ENCODE peak calls at places on chromosomes 1 and 21, in four cellular contexts. One of them, this sample, is unnamed.

GRCh38 chr1:17772580-17773215 is 17.6 kb downstream of the ACTL8 start:
- DNase-seq in endothelial cell of umbilical vein: no peak
- DNase-seq in GM23248: no peak
- DNase-seq in hepatocyte: no peak
- DNase-seq in this sample: peak

GRCh38 chr1:58997637-58998036 is 213.8 kb upstream of the JUN start:
- DNase-seq in GM23248: peak
- DNase-seq in hepatocyte: no peak
- DNase-seq in endothelial cell of umbilical vein: no peak
- DNase-seq in this sample: no peak

GRCh38 chr1:29623501-29623900 is 387.2 kb downstream of the PTPRU start:
- DNase-seq in endothelial cell of umbilical vein: no peak
- DNase-seq in hepatocyte: no peak
- DNase-seq in GM23248: no peak
- DNase-seq in this sample: no peak

GRCh38 chr1:2127181-2128145 is 67.1 kb downstream of the FAAP20 start:
- DNase-seq in hepatocyte: no peak
- DNase-seq in GM23248: no peak
- DNase-seq in endothelial cell of umbilical vein: no peak
- DNase-seq in this sample: no peak

GRCh38 chr1:183032122-183032921 is 9.1 kb downstream of the LAMC1 start:
- DNase-seq in GM23248: no peak
- DNase-seq in hepatocyte: no peak
- DNase-seq in endothelial cell of umbilical vein: peak
- DNase-seq in this sample: no peak

GRCh38 chr1:45243476-45244343 is 37.3 kb upstream of the ZSWIM5 start:
- DNase-seq in GM23248: peak
- DNase-seq in hepatocyte: no peak
- DNase-seq in endothelial cell of umbilical vein: no peak
- DNase-seq in this sample: no peak

GRCh38 chr1:19949016-19949415 is 25.6 kb upstream of the PLA2G2E start:
- DNase-seq in hepatocyte: no peak
- DNase-seq in endothelial cell of umbilical vein: peak
- DNase-seq in GM23248: peak
- DNase-seq in this sample: no peak

GRCh38 chr1:153617677-153618076 is 1.6 kb upstream of the S100A14 start:
- DNase-seq in endothelial cell of umbilical vein: peak
- DNase-seq in GM23248: peak
- DNase-seq in hepatocyte: peak
- DNase-seq in this sample: peak

GRCh38 chr1:184215274-184215925 is 163.9 kb downstream of the TSEN15 start:
- DNase-seq in GM23248: no peak
- DNase-seq in hepatocyte: no peak
- DNase-seq in endothelial cell of umbilical vein: no peak
- DNase-seq in this sample: no peak

GRCh38 chr1:182080955-182081582 is 19.6 kb upstream of the ZNF648 start:
- DNase-seq in GM23248: peak
- DNase-seq in endothelial cell of umbilical vein: peak
- DNase-seq in hepatocyte: peak
- DNase-seq in this sample: peak

GRCh38 chr1:9376430-9376829 is 83.7 kb downstream of the SPSB1 start:
- DNase-seq in endothelial cell of umbilical vein: no peak
- DNase-seq in hepatocyte: no peak
- DNase-seq in GM23248: no peak
- DNase-seq in this sample: no peak

GRCh38 chr1:46094454-46094853 is 38.0 kb downstream of the PIK3R3 start:
- DNase-seq in hepatocyte: no peak
- DNase-seq in endothelial cell of umbilical vein: no peak
- DNase-seq in GM23248: peak
- DNase-seq in this sample: no peak

GRCh38 chr1:223256034-223256433 is 107.9 kb downstream of the SUSD4 start:
- DNase-seq in GM23248: no peak
- DNase-seq in endothelial cell of umbilical vein: no peak
- DNase-seq in hepatocyte: no peak
- DNase-seq in this sample: no peak

GRCh38 chr1:98975113-98975512 is 29.5 kb downstream of the PLPPR5 start:
- DNase-seq in hepatocyte: no peak
- DNase-seq in endothelial cell of umbilical vein: no peak
- DNase-seq in GM23248: no peak
- DNase-seq in this sample: no peak

GRCh38 chr1:96536576-96536975 is 185.0 kb upstream of the PTBP2 start:
- DNase-seq in GM23248: peak
- DNase-seq in hepatocyte: no peak
- DNase-seq in endothelial cell of umbilical vein: no peak
- DNase-seq in this sample: no peak

GRCh38 chr1:215526147-215526845 is 40.8 kb upstream of the KCTD3 start:
- DNase-seq in endothelial cell of umbilical vein: peak
- DNase-seq in GM23248: peak
- DNase-seq in hepatocyte: peak
- DNase-seq in this sample: peak

GRCh38 chr1:12715896-12716437 is at the start of gene AADACL3:
- DNase-seq in GM23248: no peak
- DNase-seq in hepatocyte: no peak
- DNase-seq in endothelial cell of umbilical vein: no peak
- DNase-seq in this sample: no peak

GRCh38 chr1:98057236-98057635 is 136.4 kb upstream of the DPYD start:
- DNase-seq in hepatocyte: no peak
- DNase-seq in GM23248: no peak
- DNase-seq in endothelial cell of umbilical vein: no peak
- DNase-seq in this sample: no peak

GRCh38 chr1:224127925-224128819 is 14.3 kb downstream of the FBXO28 start:
- DNase-seq in hepatocyte: no peak
- DNase-seq in endothelial cell of umbilical vein: no peak
- DNase-seq in GM23248: peak
- DNase-seq in this sample: no peak

GRCh38 chr21:25375675-25376074 is 231.6 kb downstream of the MRPL39 start:
- DNase-seq in endothelial cell of umbilical vein: peak
- DNase-seq in GM23248: peak
- DNase-seq in hepatocyte: no peak
- DNase-seq in this sample: no peak

GRCh38 chr1:92483442-92484170 is 3.1 kb downstream of the GFI1 start:
- DNase-seq in endothelial cell of umbilical vein: no peak
- DNase-seq in hepatocyte: peak
- DNase-seq in GM23248: peak
- DNase-seq in this sample: peak

GRCh38 chr1:92485374-92486250 is 1.1 kb downstream of the GFI1 start:
- DNase-seq in endothelial cell of umbilical vein: peak
- DNase-seq in GM23248: peak
- DNase-seq in hepatocyte: peak
- DNase-seq in this sample: peak

GRCh38 chr1:92486251-92487077 is at the start of gene GFI1:
- DNase-seq in endothelial cell of umbilical vein: no peak
- DNase-seq in GM23248: peak
- DNase-seq in hepatocyte: peak
- DNase-seq in this sample: peak

GRCh38 chr1:92484171-92484471 is 2.6 kb downstream of the GFI1 start:
- DNase-seq in GM23248: no peak
- DNase-seq in hepatocyte: no peak
- DNase-seq in endothelial cell of umbilical vein: no peak
- DNase-seq in this sample: no peak

GRCh38 chr1:92484472-92485373 is 2.0 kb downstream of the GFI1 start:
- DNase-seq in endothelial cell of umbilical vein: peak
- DNase-seq in GM23248: peak
- DNase-seq in hepatocyte: peak
- DNase-seq in this sample: peak
- TF ChIP-seq EZH2 in endothelial cell of umbilical vein: peak
- TF ChIP-seq EZH2 in GM23248: peak
- TF ChIP-seq EZH2 in hepatocyte: peak
- TF ChIP-seq EZH2 in this sample: peak

GRCh38 chr1:245153081-245153644 is 1.6 kb upstream of the KIF26B start:
- DNase-seq in GM23248: peak
- DNase-seq in hepatocyte: peak
- DNase-seq in endothelial cell of umbilical vein: peak
- DNase-seq in this sample: peak
- TF ChIP-seq EZH2 in GM23248: no peak
- TF ChIP-seq EZH2 in hepatocyte: no peak
- TF ChIP-seq EZH2 in endothelial cell of umbilical vein: no peak
- TF ChIP-seq EZH2 in this sample: peak

GRCh38 chr1:50705699-50706098 is 254.4 kb downstream of the FAF1 start:
- DNase-seq in endothelial cell of umbilical vein: no peak
- DNase-seq in GM23248: no peak
- DNase-seq in hepatocyte: no peak
- DNase-seq in this sample: no peak

GRCh38 chr1:50703240-50703639 is 256.8 kb downstream of the FAF1 start:
- DNase-seq in hepatocyte: no peak
- DNase-seq in GM23248: no peak
- DNase-seq in endothelial cell of umbilical vein: no peak
- DNase-seq in this sample: no peak

GRCh38 chr1:50705041-50705440 is 255.0 kb downstream of the FAF1 start:
- DNase-seq in hepatocyte: no peak
- DNase-seq in GM23248: no peak
- DNase-seq in endothelial cell of umbilical vein: no peak
- DNase-seq in this sample: no peak

GRCh38 chr1:50702395-50702794 is 257.7 kb downstream of the FAF1 start:
- DNase-seq in endothelial cell of umbilical vein: no peak
- DNase-seq in hepatocyte: no peak
- DNase-seq in GM23248: no peak
- DNase-seq in this sample: no peak

DNA sequence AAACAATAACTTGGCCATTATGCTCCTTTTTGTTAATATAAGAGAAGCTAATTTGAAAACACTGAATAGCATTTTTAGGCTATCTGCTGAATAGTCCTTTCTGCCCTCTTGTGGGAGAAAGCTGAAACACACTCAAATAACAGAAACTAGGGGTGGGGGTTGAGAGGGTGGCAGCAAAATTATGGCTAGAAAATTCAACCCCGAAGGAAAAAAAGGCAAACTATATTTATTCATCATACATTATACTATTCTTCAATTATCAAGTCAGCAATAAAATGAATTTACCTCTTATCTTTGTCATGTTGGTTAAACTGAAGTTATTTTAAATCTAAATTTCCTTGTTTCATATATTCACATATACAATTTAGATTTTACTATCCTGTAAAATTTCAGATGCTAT is 255.9 kb downstream of the FAF1 start:
- DNase-seq in hepatocyte: peak
- DNase-seq in GM23248: peak
- DNase-seq in endothelial cell of umbilical vein: peak
- DNase-seq in this sample: peak
- TF ChIP-seq EZH2 in hepatocyte: no peak
- TF ChIP-seq EZH2 in GM23248: no peak
- TF ChIP-seq EZH2 in endothelial cell of umbilical vein: no peak
- TF ChIP-seq EZH2 in this sample: no peak

GRCh38 chr21:36705679-36706481 is 7.0 kb downstream of the SIM2 start:
- DNase-seq in hepatocyte: no peak
- DNase-seq in GM23248: no peak
- DNase-seq in endothelial cell of umbilical vein: no peak
- DNase-seq in this sample: peak

GRCh38 chr21:36706482-36706852 is 7.6 kb downstream of the SIM2 start:
- DNase-seq in hepatocyte: no peak
- DNase-seq in endothelial cell of umbilical vein: no peak
- DNase-seq in GM23248: no peak
- DNase-seq in this sample: no peak

GRCh38 chr21:36708512-36709029 is 9.7 kb downstream of the SIM2 start:
- DNase-seq in GM23248: no peak
- DNase-seq in hepatocyte: no peak
- DNase-seq in endothelial cell of umbilical vein: no peak
- DNase-seq in this sample: peak

GRCh38 chr21:36707763-36708511 is 9.0 kb downstream of the SIM2 start:
- DNase-seq in endothelial cell of umbilical vein: no peak
- DNase-seq in GM23248: no peak
- DNase-seq in hepatocyte: no peak
- DNase-seq in this sample: peak

GRCh38 chr21:36706951-36707762 is 8.2 kb downstream of the SIM2 start:
- DNase-seq in GM23248: peak
- DNase-seq in endothelial cell of umbilical vein: no peak
- DNase-seq in hepatocyte: no peak
- DNase-seq in this sample: peak
- TF ChIP-seq EZH2 in GM23248: peak
- TF ChIP-seq EZH2 in endothelial cell of umbilical vein: peak
- TF ChIP-seq EZH2 in hepatocyte: peak
- TF ChIP-seq EZH2 in this sample: peak

DNA sequence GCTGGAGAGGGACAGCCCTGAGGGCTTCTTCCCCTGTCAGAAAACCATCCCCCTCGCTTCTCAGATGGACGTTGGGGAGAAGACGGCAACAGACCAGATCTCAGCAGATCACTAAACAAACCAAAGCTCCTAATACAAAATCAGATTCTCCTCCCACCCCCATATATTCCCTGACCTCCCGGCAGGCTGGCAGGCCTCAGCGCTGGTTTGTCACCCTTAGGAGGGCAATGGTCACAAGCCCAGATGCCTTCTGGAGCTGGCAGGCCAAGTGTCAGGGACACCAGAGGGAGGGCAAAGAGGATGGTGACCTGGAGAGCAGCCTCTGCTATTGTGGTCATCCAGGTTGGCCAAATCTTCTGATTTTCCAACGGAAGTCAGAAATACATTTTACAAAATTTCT is 10.4 kb downstream of the KCNA10 start:
- DNase-seq in hepatocyte: no peak
- DNase-seq in GM23248: no peak
- DNase-seq in endothelial cell of umbilical vein: no peak
- DNase-seq in this sample: no peak
- TF ChIP-seq EZH2 in hepatocyte: no peak
- TF ChIP-seq EZH2 in GM23248: no peak
- TF ChIP-seq EZH2 in endothelial cell of umbilical vein: no peak
- TF ChIP-seq EZH2 in this sample: no peak

GRCh38 chr1:41363632-41364320 is 2.5 kb downstream of the FOXO6 start:
- DNase-seq in GM23248: no peak
- DNase-seq in endothelial cell of umbilical vein: no peak
- DNase-seq in hepatocyte: no peak
- DNase-seq in this sample: no peak

GRCh38 chr1:41364444-41365319 is 3.4 kb downstream of the FOXO6 start:
- DNase-seq in hepatocyte: no peak
- DNase-seq in GM23248: no peak
- DNase-seq in endothelial cell of umbilical vein: no peak
- DNase-seq in this sample: no peak

GRCh38 chr1:41365772-41366427 is 4.7 kb downstream of the FOXO6 start:
- DNase-seq in hepatocyte: no peak
- DNase-seq in endothelial cell of umbilical vein: no peak
- DNase-seq in GM23248: no peak
- DNase-seq in this sample: peak

GRCh38 chr1:41366428-41367101 is 5.3 kb downstream of the FOXO6 start:
- DNase-seq in GM23248: no peak
- DNase-seq in endothelial cell of umbilical vein: no peak
- DNase-seq in hepatocyte: peak
- DNase-seq in this sample: peak

GRCh38 chr1:41365320-41365633 is 4.0 kb downstream of the FOXO6 start:
- DNase-seq in endothelial cell of umbilical vein: no peak
- DNase-seq in hepatocyte: no peak
- DNase-seq in GM23248: no peak
- DNase-seq in this sample: no peak
- TF ChIP-seq EZH2 in endothelial cell of umbilical vein: no peak
- TF ChIP-seq EZH2 in hepatocyte: no peak
- TF ChIP-seq EZH2 in GM23248: no peak
- TF ChIP-seq EZH2 in this sample: no peak

This sample was measured in neural progenitor cell.